ENCODE peak calls at places on chromosome 17, in ten cellular contexts. V, O, A, D, I, X, E, M, J and K are unnamed samples.

GRCh38 chr17:79978545-79978852 is 57.2 kb downstream of the TBC1D16 start:
- DNase-seq in V (no peak), O (no peak), A (no peak), D (no peak), I (no peak), X (no peak), E (no peak), M (no peak), J (peak; percentile 54), K (no peak)

GRCh38 chr17:75601057-75601987 is 13.7 kb downstream of the MYO15B start:
- DNase-seq in V (no peak), O (peak; percentile 26), A (peak; percentile 66), D (peak; percentile 64), I (peak; percentile 45), X (peak; percentile 23), E (peak; percentile 67), M (no peak), J (peak; percentile 30), K (peak; percentile 48)

GRCh38 chr17:61314368-61315078 is 85.1 kb upstream of the TBX2 start:
- DNase-seq in V (peak; percentile 50), O (no peak), A (peak; percentile 35), D (no peak), I (no peak), X (peak; percentile 90), E (no peak), M (no peak), J (no peak), K (no peak)

GRCh38 chr17:35913611-35914010 is 17.0 kb downstream of the RDM1 start:
- DNase-seq in V (no peak), O (no peak), A (no peak), D (no peak), I (no peak), X (no peak), E (no peak), M (no peak), J (no peak), K (no peak)

GRCh38 chr17:34571428-34572130 is 7.8 kb upstream of the TMEM132E start:
- DNase-seq in V (no peak), O (no peak), A (no peak), D (no peak), I (no peak), X (no peak), E (no peak), M (no peak), J (no peak), K (no peak)

GRCh38 chr17:69733171-69734014 is 318.9 kb downstream of the MAP2K6 start:
- DNase-seq in V (no peak), O (no peak), A (peak; percentile 43), D (no peak), I (no peak), X (peak; percentile 65), E (peak; percentile 24), M (no peak), J (peak; percentile 67), K (no peak)

GRCh38 chr17:49193513-49194296 is 16.7 kb downstream of the GNGT2 start:
- DNase-seq in V (no peak), O (peak; percentile 8), A (peak; percentile 71), D (peak; percentile 27), I (no peak), X (peak; percentile 59), E (peak; percentile 7), M (peak; percentile 98), J (peak; percentile 73), K (no peak)

GRCh38 chr17:42525221-42525620 is 10.8 kb upstream of the NAGLU start:
- DNase-seq in V (no peak), O (no peak), A (no peak), D (no peak), I (no peak), X (no peak), E (no peak), M (no peak), J (no peak), K (no peak)

GRCh38 chr17:27343972-27344607 is 50.2 kb downstream of the WSB1 start:
- DNase-seq in V (no peak), O (no peak), A (no peak), D (no peak), I (no peak), X (no peak), E (no peak), M (no peak), J (peak; percentile 84), K (no peak)

GRCh38 chr17:27348196-27348595 is 54.3 kb downstream of the WSB1 start:
- DNase-seq in V (no peak), O (no peak), A (no peak), D (no peak), I (no peak), X (no peak), E (no peak), M (no peak), J (peak; percentile 61), K (no peak)

GRCh38 chr17:27343294-27343693 is 49.4 kb downstream of the WSB1 start:
- DNase-seq in V (no peak), O (no peak), A (no peak), D (no peak), I (no peak), X (no peak), E (no peak), M (no peak), J (no peak), K (no peak)

GRCh38 chr17:27345141-27345904 is 51.4 kb downstream of the WSB1 start:
- DNase-seq in V (no peak), O (no peak), A (peak; percentile 89), D (no peak), I (no peak), X (peak; percentile 56), E (no peak), M (no peak), J (no peak), K (no peak)

DNA sequence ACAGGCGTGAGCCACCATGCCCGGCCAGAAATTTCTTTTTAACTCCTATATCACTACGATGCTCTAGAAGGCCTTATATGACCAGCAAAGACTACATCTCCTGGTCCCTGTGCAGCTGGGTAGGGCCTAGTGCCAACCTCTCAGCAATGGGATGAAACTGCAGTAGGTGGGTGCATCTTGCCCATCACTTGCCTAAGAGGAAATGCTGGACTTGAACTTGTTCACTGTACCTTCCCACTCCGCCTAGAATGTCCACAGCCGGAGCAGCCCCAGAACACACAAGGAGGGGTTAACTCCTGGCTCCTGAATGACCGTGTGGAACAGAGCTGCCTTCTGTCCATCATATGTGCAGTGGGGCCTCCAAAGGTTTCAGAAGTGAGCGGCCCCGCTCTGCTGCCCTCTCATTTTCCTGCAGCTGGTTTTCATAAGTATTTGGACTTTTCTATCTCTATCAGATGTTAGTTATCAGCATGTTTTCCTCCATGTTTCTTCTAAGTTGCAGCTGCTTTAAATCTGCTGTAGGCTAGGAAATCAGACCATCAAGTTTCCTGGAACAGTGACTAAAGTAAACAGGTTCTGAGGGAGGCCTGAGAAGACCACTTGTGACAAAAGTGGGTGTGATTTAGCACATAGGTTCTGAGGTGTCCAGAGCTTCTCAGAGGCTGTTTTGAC is 52.5 kb downstream of the WSB1 start:
- DNase-seq in V (no peak), O (no peak), A (no peak), D (no peak), I (no peak), X (no peak), E (no peak), M (no peak), J (peak; percentile 73), K (no peak)
- H3K27ac ChIP-seq in V (no peak overlapping the region), O (no peak overlapping the region), A (peak overlapping the region; percentile 95), D (no peak overlapping the region), I (no peak overlapping the region), X (no peak overlapping the region), E (no peak overlapping the region), M (no peak overlapping the region), J (peak overlapping the region; percentile 7), K (no peak overlapping the region)

GRCh38 chr17:31546650-31547049 is 155.2 kb downstream of the RAB11FIP4 start:
- DNase-seq in V (no peak), O (no peak), A (no peak), D (no peak), I (no peak), X (no peak), E (no peak), M (no peak), J (no peak), K (no peak)
- H3K4me1 ChIP-seq in V (peaks cover 17% of the 10 kb centered on the region), O (peaks cover 8% of the 10 kb centered on the region), A (peaks cover 4% of the 10 kb centered on the region), D (peaks cover 17% of the 10 kb centered on the region), I (peaks cover 14% of the 10 kb centered on the region), X (no peaks in the 10 kb centered on the region), E (no peaks in the 10 kb centered on the region), M (no peaks in the 10 kb centered on the region), J (peaks cover 3% of the 10 kb centered on the region), K (peaks cover 7% of the 10 kb centered on the region)

GRCh38 chr17:54977744-54978143 is 9.2 kb downstream of the STXBP4 start:
- DNase-seq in V (no peak), O (no peak), A (no peak), D (no peak), I (no peak), X (no peak), E (no peak), M (no peak), J (no peak), K (no peak)

GRCh38 chr17:54982399-54982798 is 13.8 kb downstream of the STXBP4 start:
- DNase-seq in V (peak; percentile 72), O (no peak), A (no peak), D (no peak), I (no peak), X (peak; percentile 95), E (no peak), M (no peak), J (peak; percentile 44), K (no peak)

GRCh38 chr17:54980372-54980771 is 11.8 kb downstream of the STXBP4 start:
- DNase-seq in V (no peak), O (no peak), A (no peak), D (no peak), I (no peak), X (no peak), E (no peak), M (no peak), J (no peak), K (no peak)

GRCh38 chr17:54976316-54976715 is 7.8 kb downstream of the STXBP4 start:
- DNase-seq in V (no peak), O (no peak), A (no peak), D (no peak), I (no peak), X (no peak), E (no peak), M (no peak), J (no peak), K (no peak)

GRCh38 chr17:54979657-54980056 is 11.1 kb downstream of the STXBP4 start:
- DNase-seq in V (no peak), O (no peak), A (no peak), D (no peak), I (no peak), X (no peak), E (no peak), M (no peak), J (no peak), K (no peak)
- H3K27ac ChIP-seq in V (no peak overlapping the region), O (no peak overlapping the region), A (no peak overlapping the region), D (no peak overlapping the region), I (no peak overlapping the region), X (no peak overlapping the region), E (no peak overlapping the region), M (no peak overlapping the region), J (no peak overlapping the region), K (no peak overlapping the region)

GRCh38 chr17:57468932-57469775 is 212.8 kb downstream of the MSI2 start:
- DNase-seq in V (no peak), O (no peak), A (no peak), D (no peak), I (no peak), X (no peak), E (no peak), M (peak; percentile 68), J (no peak), K (no peak)

GRCh38 chr17:57465551-57465950 is 209.2 kb downstream of the MSI2 start:
- DNase-seq in V (no peak), O (no peak), A (no peak), D (no peak), I (no peak), X (no peak), E (no peak), M (no peak), J (no peak), K (no peak)

GRCh38 chr17:57467801-57468200 is 211.5 kb downstream of the MSI2 start:
- DNase-seq in V (no peak), O (no peak), A (no peak), D (no peak), I (no peak), X (no peak), E (no peak), M (no peak), J (no peak), K (no peak)

GRCh38 chr17:57466042-57466471 is 209.7 kb downstream of the MSI2 start:
- DNase-seq in V (no peak), O (no peak), A (no peak), D (no peak), I (no peak), X (no peak), E (no peak), M (no peak), J (no peak), K (no peak)

DNA sequence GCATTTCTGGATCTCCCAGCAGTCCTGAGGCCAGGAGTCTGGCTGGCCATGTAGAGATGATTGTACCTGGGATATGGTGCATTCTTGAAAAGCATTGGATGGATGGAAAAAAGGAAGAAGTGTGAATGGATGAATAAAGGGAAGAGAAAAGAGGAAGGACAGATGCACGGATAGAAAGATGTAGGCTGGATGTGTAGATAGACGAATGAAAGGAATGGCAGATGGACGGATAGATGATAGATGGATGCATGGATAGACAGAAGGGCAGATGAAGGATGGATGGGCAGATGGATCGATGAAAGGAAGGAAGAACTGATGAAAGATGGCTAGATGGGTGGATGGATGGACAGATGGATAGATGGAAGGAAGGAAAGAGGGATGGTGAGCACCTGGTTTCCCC is 210.9 kb downstream of the MSI2 start:
- DNase-seq in V (no peak), O (no peak), A (no peak), D (no peak), I (no peak), X (no peak), E (no peak), M (no peak), J (no peak), K (no peak)
- H3K4me1 ChIP-seq in V (peaks cover 22% of the 10 kb centered on the region), O (no peaks in the 10 kb centered on the region), A (peaks cover 35% of the 10 kb centered on the region), D (no peaks in the 10 kb centered on the region), I (peaks cover 13% of the 10 kb centered on the region), X (no peaks in the 10 kb centered on the region), E (no peaks in the 10 kb centered on the region), M (peaks cover 74% of the 10 kb centered on the region), J (no peaks in the 10 kb centered on the region), K (peaks cover 9% of the 10 kb centered on the region)